ENCODE peak calls at places on chromosomes 6 and 20, in four cellular contexts. E is endothelial cell of umbilical vein, M is transverse colon, K is GM12891. I is an unnamed sample.

GRCh38 chr6:4350571-4351505 is 215.5 kb upstream of the ECI2 start:
- DNase-seq in E (peak), M (no peak), K (no peak), I (no peak)

GRCh38 chr6:157635388-157636244 is 187.4 kb upstream of the SNX9 start:
- DNase-seq in E (no peak), M (no peak), K (no peak), I (no peak)

GRCh38 chr6:161660666-161661571 is 387.1 kb upstream of the AGPAT4 start:
- DNase-seq in E (no peak), M (no peak), K (no peak), I (no peak)

GRCh38 chr6:14317616-14318015 is 200.0 kb downstream of the CD83 start:
- DNase-seq in E (no peak), M (no peak), K (no peak), I (no peak)

GRCh38 chr6:22784611-22785010 is 215.2 kb downstream of the HDGFL1 start:
- DNase-seq in E (no peak), M (no peak), K (no peak), I (no peak)

GRCh38 chr20:41540459-41540858 is 77.7 kb downstream of the CHD6 start:
- DNase-seq in E (no peak), M (no peak), K (no peak), I (no peak)

GRCh38 chr20:8972963-8973362 is 95.9 kb upstream of the PLCB4 start:
- DNase-seq in E (peak), M (no peak), K (no peak), I (no peak)

GRCh38 chr6:27209659-27210269 is 37.7 kb upstream of the PRSS16 start:
- DNase-seq in E (no peak), M (no peak), K (no peak), I (no peak)

GRCh38 chr6:21586760-21587181 is 6.8 kb upstream of the SOX4 start:
- DNase-seq in E (no peak), M (no peak), K (no peak), I (no peak)

GRCh38 chr6:79984261-79984660 is 20.2 kb upstream of the TTK start:
- DNase-seq in E (peak), M (peak), K (no peak), I (no peak)

GRCh38 chr6:42937548-42938427 is 8.5 kb downstream of the CNPY3 start:
- DNase-seq in E (no peak), M (no peak), K (no peak), I (no peak)

GRCh38 chr6:43770417-43771209 is 602 bp downstream of the VEGFA start:
- DNase-seq in E (peak), M (peak), K (peak), I (peak)

GRCh38 chr6:117414770-117415169 is 11.0 kb downstream of the ROS1 start:
- DNase-seq in E (no peak), M (no peak), K (no peak), I (no peak)

GRCh38 chr20:63268671-63269439 is 3.8 kb upstream of the ARFGAP1 start:
- DNase-seq in E (no peak), M (no peak), K (no peak), I (no peak)

GRCh38 chr6:2081155-2082138 is 164.0 kb downstream of the GMDS start:
- DNase-seq in E (no peak), M (no peak), K (peak), I (no peak)

GRCh38 chr6:97656236-97656635 is 373.2 kb upstream of the MMS22L start:
- DNase-seq in E (no peak), M (no peak), K (no peak), I (no peak)

GRCh38 chr6:74409447-74409846 is 713.4 kb downstream of the CD109 start:
- DNase-seq in E (peak), M (no peak), K (no peak), I (no peak)

GRCh38 chr20:32007787-32008616 is 2.2 kb upstream of the CCM2L start:
- DNase-seq in E (peak), M (no peak), K (no peak), I (peak)

GRCh38 chr6:113318553-113318952 is 538.6 kb upstream of the MARCKS start:
- DNase-seq in E (peak), M (no peak), K (no peak), I (no peak)

GRCh38 chr6:35678021-35678654 is 10.6 kb downstream of the FKBP5 start:
- DNase-seq in E (peak), M (no peak), K (no peak), I (no peak)

GRCh38 chr6:125196613-125197012 is 43.0 kb downstream of the TPD52L1 start:
- DNase-seq in E (no peak), M (no peak), K (no peak), I (no peak)

GRCh38 chr6:125194980-125195379 is 41.4 kb downstream of the TPD52L1 start:
- DNase-seq in E (no peak), M (no peak), K (no peak), I (no peak)

GRCh38 chr6:125198285-125199009 is 44.9 kb downstream of the TPD52L1 start:
- DNase-seq in E (no peak), M (no peak), K (no peak), I (no peak)

GRCh38 chr6:125195526-125195925 is 42.0 kb downstream of the TPD52L1 start:
- DNase-seq in E (no peak), M (no peak), K (no peak), I (no peak)

DNA sequence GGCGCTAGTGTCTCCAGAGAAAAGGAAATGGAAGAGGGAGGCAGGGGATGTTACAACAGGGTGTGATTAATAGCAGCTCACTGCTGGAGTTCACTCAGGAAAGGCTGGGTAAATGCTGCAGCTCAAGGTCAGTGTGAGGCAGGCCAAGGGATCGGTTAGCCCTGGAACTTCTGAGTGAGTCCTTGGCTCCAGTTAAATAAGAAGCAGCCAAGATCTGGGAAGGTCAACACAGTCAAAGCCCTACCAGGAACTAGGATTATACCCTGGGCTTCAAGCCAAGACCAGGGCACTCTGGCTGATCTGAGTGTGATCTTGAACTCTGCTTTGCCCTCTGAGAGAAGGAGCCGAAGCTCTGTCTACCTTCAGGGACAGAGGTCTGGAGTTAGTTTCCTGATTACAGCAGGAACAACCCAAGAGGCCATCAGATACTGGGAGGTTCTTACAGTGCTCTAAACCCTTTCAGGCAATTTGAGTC is 44.3 kb downstream of the TPD52L1 start:
- DNase-seq in E (peak), M (peak), K (no peak), I (no peak)
- TF ChIP-seq POLR2AphosphoS5 in E (no peak), M (no peak), K (no peak), I (no peak)

GRCh38 chr6:142927274-142927586 is 17.7 kb downstream of the HIVEP2 start:
- DNase-seq in E (peak), M (no peak), K (no peak), I (no peak)

GRCh38 chr6:142926177-142926493 is 18.8 kb downstream of the HIVEP2 start:
- DNase-seq in E (peak), M (no peak), K (no peak), I (no peak)

GRCh38 chr6:142927904-142928303 is 17.1 kb downstream of the HIVEP2 start:
- DNase-seq in E (no peak), M (no peak), K (no peak), I (no peak)

GRCh38 chr6:142925575-142926110 is 19.3 kb downstream of the HIVEP2 start:
- DNase-seq in E (peak), M (no peak), K (no peak), I (no peak)

GRCh38 chr6:142926494-142927273 is 18.3 kb downstream of the HIVEP2 start:
- DNase-seq in E (peak), M (peak), K (peak), I (peak)
- TF ChIP-seq POLR2A in E (peak), M (peak), K (peak), I (peak)

GRCh38 chr6:48979085-48979484 is 484.0 kb downstream of the MMUT start:
- DNase-seq in E (no peak), M (no peak), K (no peak), I (peak)
- TF ChIP-seq POLR2AphosphoS5 in E (no peak), M (no peak), K (no peak), I (no peak)

GRCh38 chr20:58227391-58228102 is 906 bp downstream of the ANKRD60 start:
- DNase-seq in E (no peak), M (no peak), K (no peak), I (no peak)
- TF ChIP-seq POLR2A in E (no peak), M (no peak), K (no peak), I (no peak)

I was measured in spleen.